ENCODE peak calls at places on chromosomes 6 and 20, in seven cellular contexts. One of them, this sample, is unnamed.

GRCh38 chr20:36306557-36307411 is 645 bp downstream of the DLGAP4 start:
- DNase-seq in heart right ventricle: no peak
- DNase-seq in naive thymus-derived CD4-positive, alpha-beta T cell: no peak
- DNase-seq in heart left ventricle: no peak
- DNase-seq in foreskin fibroblast: no peak
- DNase-seq in fibroblast of lung: no peak
- DNase-seq in Panc1: no peak
- DNase-seq in this sample: no peak

GRCh38 chr6:21501815-21502214 is 91.7 kb upstream of the SOX4 start:
- DNase-seq in heart right ventricle: no peak
- DNase-seq in naive thymus-derived CD4-positive, alpha-beta T cell: no peak
- DNase-seq in heart left ventricle: no peak
- DNase-seq in foreskin fibroblast: no peak
- DNase-seq in fibroblast of lung: no peak
- DNase-seq in Panc1: no peak
- DNase-seq in this sample: no peak

GRCh38 chr20:41279546-41280225 is 37.8 kb downstream of the ZHX3 start:
- DNase-seq in heart right ventricle: no peak
- DNase-seq in naive thymus-derived CD4-positive, alpha-beta T cell: no peak
- DNase-seq in heart left ventricle: no peak
- DNase-seq in foreskin fibroblast: no peak
- DNase-seq in fibroblast of lung: no peak
- DNase-seq in Panc1: no peak
- DNase-seq in this sample: no peak

GRCh38 chr6:112289039-112289566 is 34.7 kb upstream of the LAMA4 start:
- DNase-seq in heart right ventricle: peak
- DNase-seq in naive thymus-derived CD4-positive, alpha-beta T cell: no peak
- DNase-seq in heart left ventricle: peak
- DNase-seq in foreskin fibroblast: peak
- DNase-seq in fibroblast of lung: peak
- DNase-seq in Panc1: no peak
- DNase-seq in this sample: no peak

GRCh38 chr6:168920289-168920688 is 333.4 kb downstream of the THBS2 start:
- DNase-seq in heart right ventricle: no peak
- DNase-seq in naive thymus-derived CD4-positive, alpha-beta T cell: no peak
- DNase-seq in heart left ventricle: no peak
- DNase-seq in foreskin fibroblast: no peak
- DNase-seq in fibroblast of lung: no peak
- DNase-seq in Panc1: no peak
- DNase-seq in this sample: no peak

GRCh38 chr6:21752054-21752811 is 158.7 kb downstream of the SOX4 start:
- DNase-seq in heart right ventricle: no peak
- DNase-seq in naive thymus-derived CD4-positive, alpha-beta T cell: no peak
- DNase-seq in heart left ventricle: no peak
- DNase-seq in foreskin fibroblast: no peak
- DNase-seq in fibroblast of lung: peak
- DNase-seq in Panc1: no peak
- DNase-seq in this sample: no peak

GRCh38 chr6:93344436-93344835 is 74.9 kb downstream of the EPHA7 start:
- DNase-seq in heart right ventricle: no peak
- DNase-seq in naive thymus-derived CD4-positive, alpha-beta T cell: no peak
- DNase-seq in heart left ventricle: no peak
- DNase-seq in foreskin fibroblast: no peak
- DNase-seq in fibroblast of lung: no peak
- DNase-seq in Panc1: no peak
- DNase-seq in this sample: no peak

GRCh38 chr20:10604865-10605440 is 68.8 kb downstream of the JAG1 start:
- DNase-seq in heart right ventricle: no peak
- DNase-seq in naive thymus-derived CD4-positive, alpha-beta T cell: no peak
- DNase-seq in heart left ventricle: no peak
- DNase-seq in foreskin fibroblast: no peak
- DNase-seq in fibroblast of lung: no peak
- DNase-seq in Panc1: no peak
- DNase-seq in this sample: no peak

GRCh38 chr20:44576297-44576696 is 6.1 kb upstream of the PKIG start:
- DNase-seq in heart right ventricle: peak
- DNase-seq in naive thymus-derived CD4-positive, alpha-beta T cell: no peak
- DNase-seq in heart left ventricle: peak
- DNase-seq in foreskin fibroblast: peak
- DNase-seq in fibroblast of lung: peak
- DNase-seq in Panc1: no peak
- DNase-seq in this sample: no peak

GRCh38 chr20:62929051-62929538 is 2.8 kb upstream of the DIDO1 start:
- DNase-seq in heart right ventricle: peak
- DNase-seq in naive thymus-derived CD4-positive, alpha-beta T cell: peak
- DNase-seq in heart left ventricle: peak
- DNase-seq in foreskin fibroblast: peak
- DNase-seq in fibroblast of lung: peak
- DNase-seq in Panc1: no peak
- DNase-seq in this sample: no peak

GRCh38 chr6:36963451-36964290 is 9.1 kb downstream of the PI16 start:
- DNase-seq in heart right ventricle: no peak
- DNase-seq in naive thymus-derived CD4-positive, alpha-beta T cell: peak
- DNase-seq in heart left ventricle: peak
- DNase-seq in foreskin fibroblast: no peak
- DNase-seq in fibroblast of lung: no peak
- DNase-seq in Panc1: no peak
- DNase-seq in this sample: no peak

GRCh38 chr6:165664553-165665383 is 1.7 kb upstream of the PDE10A start:
- DNase-seq in heart right ventricle: no peak
- DNase-seq in naive thymus-derived CD4-positive, alpha-beta T cell: no peak
- DNase-seq in heart left ventricle: no peak
- DNase-seq in foreskin fibroblast: no peak
- DNase-seq in fibroblast of lung: no peak
- DNase-seq in Panc1: no peak
- DNase-seq in this sample: no peak

GRCh38 chr6:36121752-36122494 is 8.4 kb upstream of the MAPK13 start:
- DNase-seq in heart right ventricle: no peak
- DNase-seq in naive thymus-derived CD4-positive, alpha-beta T cell: no peak
- DNase-seq in heart left ventricle: no peak
- DNase-seq in foreskin fibroblast: no peak
- DNase-seq in fibroblast of lung: no peak
- DNase-seq in Panc1: no peak
- DNase-seq in this sample: no peak

GRCh38 chr20:19274412-19275015 is 62.1 kb downstream of the SLC24A3 start:
- DNase-seq in heart right ventricle: peak
- DNase-seq in naive thymus-derived CD4-positive, alpha-beta T cell: no peak
- DNase-seq in heart left ventricle: peak
- DNase-seq in foreskin fibroblast: no peak
- DNase-seq in fibroblast of lung: no peak
- DNase-seq in Panc1: no peak
- DNase-seq in this sample: no peak

GRCh38 chr6:62057300-62057699 is 228.7 kb downstream of the KHDRBS2 start:
- DNase-seq in heart right ventricle: no peak
- DNase-seq in naive thymus-derived CD4-positive, alpha-beta T cell: no peak
- DNase-seq in heart left ventricle: no peak
- DNase-seq in foreskin fibroblast: no peak
- DNase-seq in fibroblast of lung: no peak
- DNase-seq in Panc1: no peak
- DNase-seq in this sample: no peak

GRCh38 chr6:98783578-98783977 is 50.8 kb upstream of the POU3F2 start:
- DNase-seq in heart right ventricle: no peak
- DNase-seq in naive thymus-derived CD4-positive, alpha-beta T cell: no peak
- DNase-seq in heart left ventricle: no peak
- DNase-seq in foreskin fibroblast: no peak
- DNase-seq in fibroblast of lung: no peak
- DNase-seq in Panc1: no peak
- DNase-seq in this sample: no peak

GRCh38 chr20:15022921-15023320 is 685.5 kb upstream of the FLRT3 start:
- DNase-seq in heart right ventricle: no peak
- DNase-seq in naive thymus-derived CD4-positive, alpha-beta T cell: no peak
- DNase-seq in heart left ventricle: no peak
- DNase-seq in foreskin fibroblast: no peak
- DNase-seq in fibroblast of lung: no peak
- DNase-seq in Panc1: no peak
- DNase-seq in this sample: no peak

GRCh38 chr6:155443168-155443567 is 12.5 kb downstream of the NOX3 start:
- DNase-seq in heart right ventricle: no peak
- DNase-seq in naive thymus-derived CD4-positive, alpha-beta T cell: no peak
- DNase-seq in heart left ventricle: no peak
- DNase-seq in foreskin fibroblast: no peak
- DNase-seq in fibroblast of lung: no peak
- DNase-seq in Panc1: no peak
- DNase-seq in this sample: no peak

GRCh38 chr20:51958636-51959542 is 156.6 kb upstream of the SALL4 start:
- DNase-seq in heart right ventricle: no peak
- DNase-seq in naive thymus-derived CD4-positive, alpha-beta T cell: no peak
- DNase-seq in heart left ventricle: no peak
- DNase-seq in foreskin fibroblast: no peak
- DNase-seq in fibroblast of lung: peak
- DNase-seq in Panc1: no peak
- DNase-seq in this sample: no peak

GRCh38 chr6:17179246-17180073 is 77.6 kb downstream of the STMND1 start:
- DNase-seq in heart right ventricle: no peak
- DNase-seq in naive thymus-derived CD4-positive, alpha-beta T cell: no peak
- DNase-seq in heart left ventricle: no peak
- DNase-seq in foreskin fibroblast: peak
- DNase-seq in fibroblast of lung: peak
- DNase-seq in Panc1: no peak
- DNase-seq in this sample: no peak

GRCh38 chr6:144543006-144543871 is 258.1 kb downstream of the UTRN start:
- DNase-seq in heart right ventricle: no peak
- DNase-seq in naive thymus-derived CD4-positive, alpha-beta T cell: no peak
- DNase-seq in heart left ventricle: no peak
- DNase-seq in foreskin fibroblast: no peak
- DNase-seq in fibroblast of lung: peak
- DNase-seq in Panc1: peak
- DNase-seq in this sample: no peak

GRCh38 chr6:84777888-84778287 is 13.5 kb upstream of the TBX18 start:
- DNase-seq in heart right ventricle: no peak
- DNase-seq in naive thymus-derived CD4-positive, alpha-beta T cell: no peak
- DNase-seq in heart left ventricle: no peak
- DNase-seq in foreskin fibroblast: peak
- DNase-seq in fibroblast of lung: no peak
- DNase-seq in Panc1: no peak
- DNase-seq in this sample: no peak

GRCh38 chr6:100948381-100949133 is 67.4 kb upstream of the ASCC3 start:
- DNase-seq in heart right ventricle: no peak
- DNase-seq in naive thymus-derived CD4-positive, alpha-beta T cell: no peak
- DNase-seq in heart left ventricle: no peak
- DNase-seq in foreskin fibroblast: peak
- DNase-seq in fibroblast of lung: no peak
- DNase-seq in Panc1: no peak
- DNase-seq in this sample: no peak

GRCh38 chr6:155384343-155384742 is 70.1 kb upstream of the TFB1M start:
- DNase-seq in heart right ventricle: no peak
- DNase-seq in naive thymus-derived CD4-positive, alpha-beta T cell: no peak
- DNase-seq in heart left ventricle: no peak
- DNase-seq in foreskin fibroblast: no peak
- DNase-seq in fibroblast of lung: no peak
- DNase-seq in Panc1: no peak
- DNase-seq in this sample: no peak

DNA sequence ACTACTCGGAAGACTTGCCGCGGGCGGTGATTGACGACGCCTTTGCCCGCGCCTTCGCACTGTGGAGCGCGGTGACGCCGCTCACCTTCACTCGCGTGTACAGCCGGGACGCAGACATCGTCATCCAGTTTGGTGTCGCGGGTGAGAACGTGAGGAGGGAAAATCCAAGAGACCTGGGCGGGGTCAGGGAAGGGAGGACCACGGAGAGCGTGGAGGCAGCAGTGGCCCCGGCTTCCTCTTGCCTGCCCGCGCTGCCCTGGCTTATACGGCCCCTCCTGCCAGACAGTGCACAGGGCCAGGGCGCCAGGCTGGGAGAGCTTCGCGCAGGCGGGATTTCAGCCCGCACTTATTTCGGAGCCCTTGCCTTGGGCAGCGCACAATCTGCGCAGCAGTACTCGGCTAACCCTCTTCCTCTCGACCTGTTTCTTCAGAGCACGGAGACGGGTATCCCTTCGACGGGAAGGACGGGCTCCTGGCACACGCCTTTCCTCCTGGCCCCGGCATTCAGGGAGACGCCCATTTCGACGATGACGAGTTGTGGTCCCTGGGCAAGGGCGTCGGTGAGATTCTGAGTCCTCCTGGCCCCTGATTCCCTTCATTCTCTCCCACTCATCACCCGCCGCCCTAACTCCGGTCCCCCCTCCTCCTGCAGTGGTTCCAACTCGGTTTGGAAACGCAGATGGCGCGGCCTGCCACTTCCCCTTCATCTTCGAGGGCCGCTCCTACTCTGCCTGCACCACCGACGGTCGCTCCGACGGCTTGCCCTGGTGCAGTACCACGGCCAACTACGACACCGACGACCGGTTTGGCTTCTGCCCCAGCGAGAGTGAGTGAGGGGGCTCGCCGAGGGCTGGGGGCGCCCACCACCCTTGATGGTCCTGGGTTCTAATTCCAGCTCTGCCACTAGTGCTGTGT is 2.0 kb downstream of the MMP9 start:
- DNase-seq in heart right ventricle: no peak
- DNase-seq in naive thymus-derived CD4-positive, alpha-beta T cell: peak
- DNase-seq in heart left ventricle: no peak
- DNase-seq in foreskin fibroblast: no peak
- DNase-seq in fibroblast of lung: no peak
- DNase-seq in Panc1: no peak
- DNase-seq in this sample: no peak
- H3K4me3 ChIP-seq in heart right ventricle: no peak
- H3K4me3 ChIP-seq in naive thymus-derived CD4-positive, alpha-beta T cell: peak
- H3K4me3 ChIP-seq in heart left ventricle: no peak
- H3K4me3 ChIP-seq in foreskin fibroblast: no peak
- H3K4me3 ChIP-seq in fibroblast of lung: no peak
- H3K4me3 ChIP-seq in Panc1: peak
- H3K4me3 ChIP-seq in this sample: no peak

DNA sequence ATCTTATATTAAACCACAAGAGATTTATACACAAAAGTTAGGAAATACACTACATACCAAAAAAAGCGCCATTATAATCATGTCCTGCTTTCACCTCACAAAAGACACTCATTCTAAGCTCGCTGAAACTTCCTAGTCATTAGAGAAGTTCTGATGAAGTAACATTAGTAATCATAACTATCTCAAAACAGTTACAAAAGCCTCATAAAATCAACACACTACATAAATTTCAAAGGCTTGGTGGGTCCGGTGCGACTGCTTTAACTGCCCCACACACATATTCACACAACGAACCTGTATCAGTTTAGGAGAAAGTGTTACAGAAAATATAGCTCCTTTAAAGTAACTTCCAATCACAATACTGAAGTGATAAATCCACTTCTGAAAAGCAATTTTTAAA is 1.9 kb downstream of the PHIP start:
- DNase-seq in heart right ventricle: no peak
- DNase-seq in naive thymus-derived CD4-positive, alpha-beta T cell: no peak
- DNase-seq in heart left ventricle: no peak
- DNase-seq in foreskin fibroblast: no peak
- DNase-seq in fibroblast of lung: peak
- DNase-seq in Panc1: no peak
- DNase-seq in this sample: no peak
- H3K4me3 ChIP-seq in heart right ventricle: peak
- H3K4me3 ChIP-seq in naive thymus-derived CD4-positive, alpha-beta T cell: peak
- H3K4me3 ChIP-seq in heart left ventricle: peak
- H3K4me3 ChIP-seq in foreskin fibroblast: peak
- H3K4me3 ChIP-seq in fibroblast of lung: peak
- H3K4me3 ChIP-seq in Panc1: peak
- H3K4me3 ChIP-seq in this sample: peak

GRCh38 chr6:105302617-105303128 is 100.2 kb downstream of the PREP start:
- DNase-seq in heart right ventricle: no peak
- DNase-seq in naive thymus-derived CD4-positive, alpha-beta T cell: no peak
- DNase-seq in heart left ventricle: no peak
- DNase-seq in foreskin fibroblast: no peak
- DNase-seq in fibroblast of lung: no peak
- DNase-seq in Panc1: no peak
- DNase-seq in this sample: no peak
- H3K4me3 ChIP-seq in heart right ventricle: no peak
- H3K4me3 ChIP-seq in naive thymus-derived CD4-positive, alpha-beta T cell: no peak
- H3K4me3 ChIP-seq in heart left ventricle: no peak
- H3K4me3 ChIP-seq in foreskin fibroblast: peak
- H3K4me3 ChIP-seq in fibroblast of lung: no peak
- H3K4me3 ChIP-seq in Panc1: no peak
- H3K4me3 ChIP-seq in this sample: no peak

GRCh38 chr6:142843344-142843743 is 101.6 kb downstream of the HIVEP2 start:
- DNase-seq in heart right ventricle: no peak
- DNase-seq in naive thymus-derived CD4-positive, alpha-beta T cell: peak
- DNase-seq in heart left ventricle: no peak
- DNase-seq in foreskin fibroblast: no peak
- DNase-seq in fibroblast of lung: no peak
- DNase-seq in Panc1: no peak
- DNase-seq in this sample: no peak
- H3K4me3 ChIP-seq in heart right ventricle: no peak
- H3K4me3 ChIP-seq in naive thymus-derived CD4-positive, alpha-beta T cell: peak
- H3K4me3 ChIP-seq in heart left ventricle: no peak
- H3K4me3 ChIP-seq in foreskin fibroblast: no peak
- H3K4me3 ChIP-seq in fibroblast of lung: no peak
- H3K4me3 ChIP-seq in Panc1: peak
- H3K4me3 ChIP-seq in this sample: no peak